ENCODE peak calls at places on chromosome 13, in seven cellular contexts. R is upper lobe of left lung, X is osteocyte, J is A673, A is fibroblast of mammary gland, N is Calu3, F is ovary. M is an unnamed sample.
A peak's percentile ranks its signal among the peaks of the same experiment; 100 is the strongest.

GRCh38 chr13:97113231-97114001 is 108.7 kb upstream of the MBNL2 start:
- DNase-seq in R (no peak), X (no peak), J (no peak), A (no peak), N (no peak), F (no peak), M (no peak)

GRCh38 chr13:33611016-33611805 is 206.7 kb upstream of the RFC3 start:
- DNase-seq in R (no peak), X (no peak), J (peak; percentile 81), A (peak; percentile 10), N (no peak), F (peak; percentile 40), M (no peak)

GRCh38 chr13:60691268-60691667 is 294.2 kb downstream of the TDRD3 start:
- DNase-seq in R (no peak), X (no peak), J (no peak), A (no peak), N (no peak), F (no peak), M (no peak)

GRCh38 chr13:110323986-110324749 is 17.1 kb downstream of the COL4A2 start:
- DNase-seq in R (no peak), X (no peak), J (no peak), A (no peak), N (no peak), F (no peak), M (no peak)

GRCh38 chr13:110872034-110872767 is 42.7 kb downstream of the ANKRD10 start:
- DNase-seq in R (no peak), X (no peak), J (no peak), A (peak; percentile 25), N (no peak), F (peak; percentile 54), M (no peak)

GRCh38 chr13:93502987-93503386 is 276.4 kb downstream of the GPC6 start:
- DNase-seq in R (no peak), X (no peak), J (no peak), A (no peak), N (no peak), F (no peak), M (no peak)

GRCh38 chr13:23467048-23467931 is 33.8 kb upstream of the SACS start:
- DNase-seq in R (no peak), X (no peak), J (no peak), A (peak; percentile 44), N (no peak), F (no peak), M (no peak)

GRCh38 chr13:41505209-41505835 is 48.0 kb downstream of the RGCC start:
- DNase-seq in R (no peak), X (peak; percentile 59), J (no peak), A (peak; percentile 93), N (no peak), F (no peak), M (no peak)

GRCh38 chr13:64934569-64935362 is 2295.4 kb downstream of the PCDH9 start:
- DNase-seq in R (no peak), X (no peak), J (no peak), A (no peak), N (no peak), F (no peak), M (no peak)

GRCh38 chr13:74528751-74529513 is 394.7 kb upstream of the KLF12 start:
- DNase-seq in R (no peak), X (no peak), J (no peak), A (no peak), N (no peak), F (no peak), M (no peak)

GRCh38 chr13:99133230-99133629 is 67.4 kb upstream of the UBAC2 start:
- DNase-seq in R (no peak), X (peak; percentile 27), J (no peak), A (no peak), N (no peak), F (no peak), M (no peak)

GRCh38 chr13:99129951-99130350 is 70.7 kb upstream of the UBAC2 start:
- DNase-seq in R (no peak), X (peak; percentile 51), J (no peak), A (no peak), N (no peak), F (no peak), M (no peak)

GRCh38 chr13:99133848-99134247 is 66.8 kb upstream of the UBAC2 start:
- DNase-seq in R (no peak), X (peak; percentile 23), J (no peak), A (no peak), N (no peak), F (no peak), M (no peak)

GRCh38 chr13:99131410-99131809 is 69.2 kb upstream of the UBAC2 start:
- DNase-seq in R (no peak), X (no peak), J (no peak), A (no peak), N (no peak), F (no peak), M (no peak)

GRCh38 chr13:99132295-99132835 is 68.3 kb upstream of the UBAC2 start:
- DNase-seq in R (no peak), X (peak; percentile 49), J (no peak), A (no peak), N (no peak), F (no peak), M (no peak)
- TF ChIP-seq CTCF in R (no peak), X (no peak), J (no peak), A (no peak), N (no peak), F (no peak), M (no peak)

GRCh38 chr13:46721054-46721453 is 75.9 kb downstream of the ESD start:
- DNase-seq in R (no peak), X (no peak), J (peak; percentile 71), A (peak; percentile 57), N (peak; percentile 14), F (peak; percentile 53), M (no peak)
- TF ChIP-seq CTCF in R (peak; percentile 47), X (peak; percentile 83), J (peak; percentile 78), A (peak; percentile 61), N (peak; percentile 47), F (peak; percentile 92), M (peak; percentile 90)

GRCh38 chr13:44409595-44409994 is 36.0 kb downstream of the SERP2 start:
- DNase-seq in R (no peak), X (no peak), J (no peak), A (no peak), N (no peak), F (no peak), M (no peak)

GRCh38 chr13:44407891-44408290 is 34.3 kb downstream of the SERP2 start:
- DNase-seq in R (no peak), X (no peak), J (no peak), A (no peak), N (no peak), F (no peak), M (no peak)

GRCh38 chr13:44411841-44412240 is 38.2 kb downstream of the SERP2 start:
- DNase-seq in R (no peak), X (no peak), J (no peak), A (no peak), N (no peak), F (no peak), M (no peak)

GRCh38 chr13:44412341-44412935 is 38.8 kb downstream of the SERP2 start:
- DNase-seq in R (no peak), X (no peak), J (no peak), A (no peak), N (no peak), F (no peak), M (no peak)

DNA sequence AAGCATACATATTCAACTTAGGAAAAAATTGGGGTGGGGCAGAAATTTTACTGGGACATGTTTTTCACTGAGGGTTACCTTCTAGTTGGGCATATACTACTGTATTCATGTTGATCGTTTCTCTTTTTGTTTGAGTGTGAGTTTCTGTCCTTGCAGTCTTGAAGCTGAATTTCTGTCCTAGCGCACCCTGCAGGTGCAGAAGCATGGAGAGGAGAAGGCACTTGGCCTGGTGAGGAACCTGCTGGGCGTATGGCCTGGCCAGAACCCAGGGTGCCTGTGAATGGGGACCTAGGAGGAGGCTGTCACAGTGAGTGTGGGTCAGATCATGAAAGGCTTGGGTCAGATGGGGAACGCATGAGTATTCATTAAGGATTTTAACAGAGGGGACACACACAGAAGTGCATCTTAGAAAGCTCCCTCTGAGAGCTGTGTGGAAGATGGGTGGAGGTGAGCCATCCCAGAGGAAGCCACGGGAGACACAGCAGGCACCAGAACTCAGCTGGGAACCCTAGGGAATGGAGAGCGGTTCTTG is 36.8 kb downstream of the SERP2 start:
- DNase-seq in R (no peak), X (no peak), J (no peak), A (no peak), N (no peak), F (no peak), M (no peak)
- TF ChIP-seq CTCF in R (no peak), X (peak; percentile 19), J (peak; percentile 14), A (no peak), N (no peak), F (no peak), M (no peak)

GRCh38 chr13:27201661-27202060 is 30.1 kb upstream of the USP12 start:
- DNase-seq in R (no peak), X (no peak), J (no peak), A (peak; percentile 31), N (no peak), F (no peak), M (no peak)

GRCh38 chr13:27199691-27200090 is 28.1 kb upstream of the USP12 start:
- DNase-seq in R (no peak), X (no peak), J (no peak), A (no peak), N (no peak), F (no peak), M (no peak)

GRCh38 chr13:27200413-27201066 is 28.9 kb upstream of the USP12 start:
- DNase-seq in R (no peak), X (no peak), J (no peak), A (no peak), N (no peak), F (no peak), M (no peak)

GRCh38 chr13:27203186-27203585 is 31.6 kb upstream of the USP12 start:
- DNase-seq in R (no peak), X (no peak), J (no peak), A (no peak), N (no peak), F (no peak), M (no peak)

GRCh38 chr13:27203854-27204253 is 32.2 kb upstream of the USP12 start:
- DNase-seq in R (no peak), X (no peak), J (no peak), A (peak; percentile 50), N (no peak), F (no peak), M (no peak)
- TF ChIP-seq CTCF in R (no peak), X (peak; percentile 35), J (peak; percentile 23), A (peak; percentile 27), N (no peak), F (no peak), M (no peak)

GRCh38 chr13:70310720-70311119 is 202.5 kb upstream of the KLHL1 start:
- DNase-seq in R (no peak), X (no peak), J (peak; percentile 47), A (no peak), N (peak; percentile 8), F (no peak), M (no peak)
- TF ChIP-seq CTCF in R (no peak), X (peak; percentile 60), J (peak; percentile 48), A (no peak), N (no peak), F (no peak), M (peak; percentile 73)

DNA sequence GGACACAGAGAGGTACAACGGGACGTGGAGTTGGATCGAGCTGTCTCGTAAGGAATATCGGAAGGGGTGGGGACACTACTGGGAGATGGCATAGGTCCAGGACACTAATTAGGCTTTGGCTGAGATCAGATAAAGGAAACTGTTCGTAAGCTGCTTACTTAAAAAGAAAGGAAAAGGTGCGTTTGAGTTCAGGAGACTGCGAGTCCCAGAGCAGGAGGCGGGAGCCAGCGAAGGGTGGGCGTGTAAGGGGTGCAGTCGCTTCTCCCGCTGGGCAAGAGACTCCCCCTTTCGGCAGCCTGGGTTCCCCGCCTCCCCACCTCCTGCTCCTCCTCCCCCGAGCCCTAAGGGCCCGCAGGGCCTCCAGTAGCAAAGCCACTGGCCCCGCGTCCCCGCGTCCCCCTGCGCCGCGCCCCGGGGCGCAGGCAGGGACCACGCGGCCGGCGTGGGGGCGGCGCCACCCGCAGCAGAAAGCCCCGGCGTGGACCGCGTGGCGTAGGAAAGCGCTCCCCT is 571 bp downstream of the ABCC4 start:
- DNase-seq in R (no peak), X (no peak), J (peak; percentile 78), A (peak; percentile 57), N (peak; percentile 37), F (peak; percentile 73), M (peak; percentile 71)
- TF ChIP-seq CTCF in R (peak; percentile 20), X (peak; percentile 28), J (peak; percentile 40), A (no peak), N (no peak), F (no peak), M (no peak)